ENCODE peak calls at places on chromosomes 13 and 19, in five cellular contexts. V is neuronal stem cell, L is trophoblast cell, N is IMR-90, J is H1. P is an unnamed sample.

GRCh38 chr19:56973713-56974553 is 133.4 kb upstream of the PEG3 start:
- DNase-seq in L (peak), N (no peak), J (no peak), V (peak), P (peak)

GRCh38 chr13:77492982-77493381 is 42.5 kb upstream of the SCEL start:
- DNase-seq in J (no peak), V (no peak), L (no peak), N (no peak), P (peak)

GRCh38 chr19:18637644-18638630 is 1.1 kb downstream of the KLHL26 start:
- DNase-seq in V (no peak), L (no peak), J (no peak), N (no peak), P (no peak)

GRCh38 chr13:26469602-26470001 is 87.9 kb upstream of the WASF3 start:
- DNase-seq in V (no peak), N (no peak), L (no peak), J (no peak), P (no peak)

GRCh38 chr19:10353793-10354391 is 14.5 kb upstream of the ICAM3 start:
- DNase-seq in N (peak), L (no peak), J (peak), V (peak), P (peak)

GRCh38 chr19:23312515-23312914 is 62.3 kb upstream of the ZNF724 start:
- DNase-seq in V (no peak), N (peak), L (peak), J (no peak), P (no peak)

GRCh38 chr19:10227215-10227971 is 3.7 kb downstream of the S1PR2 start:
- DNase-seq in L (no peak), V (no peak), J (no peak), N (no peak), P (peak)

GRCh38 chr13:25064396-25064795 is 31.5 kb upstream of the PABPC3 start:
- DNase-seq in J (no peak), L (no peak), N (no peak), V (no peak), P (no peak)

GRCh38 chr19:58406818-58407657 is 1.4 kb upstream of the ZNF584 start:
- DNase-seq in L (no peak), N (no peak), J (no peak), V (no peak), P (peak)

GRCh38 chr13:113470073-113470472 is 16.8 kb upstream of the ADPRHL1 start:
- DNase-seq in N (no peak), V (no peak), J (no peak), L (no peak), P (no peak)

GRCh38 chr19:40380199-40381037 is 9.6 kb downstream of the HIPK4 start:
- DNase-seq in N (no peak), J (no peak), V (no peak), L (no peak), P (no peak)

GRCh38 chr19:29260477-29261317 is 47.7 kb upstream of the UQCRFS1 start:
- DNase-seq in L (peak), N (peak), J (no peak), V (peak), P (peak)

GRCh38 chr19:38557205-38557799 is 60.5 kb downstream of the MAP4K1 start:
- DNase-seq in J (no peak), N (no peak), L (no peak), V (no peak), P (peak)

GRCh38 chr19:32208060-32208459 is 137.3 kb upstream of the ZNF507 start:
- DNase-seq in J (no peak), N (no peak), V (no peak), L (no peak), P (no peak)

GRCh38 chr13:42539670-42540069 is 34.3 kb upstream of the TNFSF11 start:
- DNase-seq in N (no peak), L (no peak), J (peak), V (no peak), P (peak)

GRCh38 chr13:33446821-33447481 is 161.4 kb upstream of the STARD13 start:
- DNase-seq in V (no peak), L (peak), J (no peak), N (no peak), P (no peak)

GRCh38 chr13:33640832-33641231 is 177.1 kb upstream of the RFC3 start:
- DNase-seq in J (no peak), N (peak), V (no peak), L (peak), P (no peak)

GRCh38 chr19:35031072-35031881 is 1.0 kb downstream of the SCN1B start:
- DNase-seq in L (no peak), N (peak), J (no peak), V (no peak), P (peak)

GRCh38 chr13:114237415-114238112 is 2.9 kb downstream of the CDC16 start:
- DNase-seq in L (no peak), J (no peak), V (no peak), N (no peak), P (no peak)

GRCh38 chr13:93496985-93497673 is 270.5 kb downstream of the GPC6 start:
- DNase-seq in N (no peak), J (no peak), V (no peak), L (no peak), P (peak)

GRCh38 chr19:39935262-39935661 is 828 bp upstream of the FCGBP start:
- DNase-seq in N (no peak), L (no peak), V (no peak), J (no peak), P (no peak)

GRCh38 chr13:83378901-83379300 is 503.4 kb downstream of the SLITRK1 start:
- DNase-seq in L (no peak), J (no peak), N (peak), V (no peak), P (no peak)

GRCh38 chr13:74250738-74251190 is 116.6 kb upstream of the KLF12 start:
- DNase-seq in J (no peak), V (no peak), N (peak), L (no peak), P (no peak)

GRCh38 chr13:84230568-84230967 is 348.3 kb upstream of the SLITRK1 start:
- DNase-seq in J (no peak), V (no peak), N (no peak), L (no peak), P (no peak)

GRCh38 chr19:35862528-35862927 is 5.8 kb downstream of the KIRREL2 start:
- DNase-seq in L (no peak), N (no peak), J (no peak), V (no peak), P (peak)

GRCh38 chr13:91280806-91281205 is 66.7 kb upstream of the MIR17HG start:
- DNase-seq in V (no peak), N (no peak), J (no peak), L (no peak), P (no peak)

GRCh38 chr13:35016362-35017148 is 74.5 kb downstream of the NBEA start:
- DNase-seq in J (no peak), V (no peak), L (no peak), N (no peak), P (no peak)

GRCh38 chr19:43599635-43600295 is 3.4 kb downstream of the ZNF576 start:
- DNase-seq in L (no peak), J (no peak), V (no peak), N (no peak), P (no peak)

GRCh38 chr13:33817513-33817842 is 471 bp upstream of the RFC3 start:
- DNase-seq in J (no peak), L (no peak), N (peak), V (no peak), P (no peak)

GRCh38 chr13:102039264-102039663 is 362.6 kb downstream of the FGF14 start:
- DNase-seq in N (no peak), V (no peak), L (no peak), J (no peak), P (no peak)

GRCh38 chr19:2266183-2266993 is 10.2 kb upstream of the JSRP1 start:
- DNase-seq in N (peak), L (no peak), J (no peak), V (no peak), P (no peak)

GRCh38 chr19:18390075-18390909 is 4.3 kb downstream of the GDF15 start:
- DNase-seq in V (no peak), L (peak), N (no peak), J (no peak), P (no peak)

GRCh38 chr19:46478356-46478986 is 7.1 kb upstream of the PNMA8A start:
- DNase-seq in V (no peak), J (no peak), L (no peak), N (peak), P (peak)
- H3K18ac ChIP-seq in V (no peak), J (no peak), L (no peak), N (no peak), P (no peak)

GRCh38 chr13:41465965-41466364 is 8.6 kb downstream of the RGCC start:
- DNase-seq in J (no peak), V (no peak), L (no peak), N (no peak), P (no peak)

GRCh38 chr13:41467546-41467945 is 10.2 kb downstream of the RGCC start:
- DNase-seq in L (no peak), N (no peak), V (no peak), J (no peak), P (no peak)

GRCh38 chr13:41463823-41464602 is 6.7 kb downstream of the RGCC start:
- DNase-seq in L (no peak), J (no peak), V (no peak), N (no peak), P (no peak)

GRCh38 chr13:41462427-41462826 is 5.1 kb downstream of the RGCC start:
- DNase-seq in V (no peak), N (no peak), J (no peak), L (no peak), P (no peak)

GRCh38 chr13:41465215-41465907 is 8.0 kb downstream of the RGCC start:
- DNase-seq in N (peak), V (no peak), J (no peak), L (peak), P (no peak)
- H2BK5ac ChIP-seq in N (peak), V (no peak), J (no peak), L (no peak), P (no peak)

DNA sequence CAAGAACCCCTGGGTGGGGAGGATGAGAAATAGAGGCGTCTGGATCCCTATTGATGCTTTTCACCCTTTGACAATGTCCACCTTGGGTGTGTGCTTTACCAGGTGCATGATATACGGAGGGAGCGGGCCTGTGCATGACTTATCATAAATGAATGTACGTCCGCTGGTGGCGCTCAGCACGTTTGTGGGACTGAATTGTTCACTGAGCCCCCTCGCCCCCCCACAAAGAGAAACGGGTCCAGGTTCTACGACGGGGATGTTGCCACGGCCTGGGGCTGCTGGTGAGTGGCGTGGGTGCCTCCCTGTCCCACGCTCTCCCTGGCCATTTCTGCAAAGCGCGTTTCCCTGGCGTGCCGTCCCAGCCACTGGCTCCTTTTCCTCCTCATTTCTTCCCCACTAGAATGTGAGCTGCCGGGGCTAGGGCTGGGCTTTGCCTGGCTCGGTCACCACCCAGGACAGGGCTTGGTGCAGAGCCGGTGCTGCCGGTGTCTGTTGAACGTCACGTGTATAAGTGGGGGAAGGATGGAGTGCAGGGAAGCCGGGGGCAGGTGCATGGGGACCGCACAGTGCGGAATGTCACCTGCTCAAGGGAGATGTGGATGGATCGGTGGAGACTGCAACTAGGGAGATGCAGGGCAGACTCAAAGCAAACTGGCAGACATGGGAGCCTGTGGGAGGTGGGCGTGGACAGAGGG is 21.6 kb downstream of the LRRC4B start:
- DNase-seq in V (no peak), J (no peak), L (no peak), N (no peak), P (no peak)
- H3K18ac ChIP-seq in V (peak), J (no peak), L (no peak), N (no peak), P (no peak)

GRCh38 chr13:86569119-86569518 is 769.9 kb upstream of the SLITRK6 start:
- DNase-seq in L (no peak), N (peak), V (no peak), J (no peak), P (no peak)
- H2BK5ac ChIP-seq in L (no peak), N (no peak), V (no peak), J (no peak), P (no peak)

DNA sequence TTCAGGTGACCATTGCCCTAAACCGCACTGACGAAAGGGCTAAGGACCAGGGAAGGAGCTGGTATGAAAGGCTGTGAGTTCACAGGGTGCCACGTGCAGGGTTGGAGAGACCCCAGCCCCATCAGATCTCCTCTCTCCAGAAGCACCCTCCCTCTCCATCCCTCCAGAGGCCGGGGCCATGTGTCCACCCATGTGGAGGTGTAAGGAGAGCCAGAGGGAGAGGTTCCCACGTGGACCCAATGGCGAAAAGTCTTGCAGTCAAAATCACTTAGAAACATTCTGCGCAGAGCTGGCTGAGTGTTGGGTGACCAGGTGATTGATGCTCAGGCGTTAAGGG is 168.3 kb downstream of the COL4A1 start:
- DNase-seq in N (no peak), V (no peak), L (no peak), J (no peak), P (no peak)
- H3K18ac ChIP-seq in N (peak), V (peak), L (no peak), J (no peak), P (no peak)

GRCh38 chr13:41528021-41528420 is 70.7 kb downstream of the RGCC start:
- DNase-seq in J (no peak), L (no peak), N (no peak), V (no peak), P (no peak)

GRCh38 chr13:41533266-41533665 is 75.9 kb downstream of the RGCC start:
- DNase-seq in L (no peak), V (no peak), N (no peak), J (no peak), P (no peak)

DNA sequence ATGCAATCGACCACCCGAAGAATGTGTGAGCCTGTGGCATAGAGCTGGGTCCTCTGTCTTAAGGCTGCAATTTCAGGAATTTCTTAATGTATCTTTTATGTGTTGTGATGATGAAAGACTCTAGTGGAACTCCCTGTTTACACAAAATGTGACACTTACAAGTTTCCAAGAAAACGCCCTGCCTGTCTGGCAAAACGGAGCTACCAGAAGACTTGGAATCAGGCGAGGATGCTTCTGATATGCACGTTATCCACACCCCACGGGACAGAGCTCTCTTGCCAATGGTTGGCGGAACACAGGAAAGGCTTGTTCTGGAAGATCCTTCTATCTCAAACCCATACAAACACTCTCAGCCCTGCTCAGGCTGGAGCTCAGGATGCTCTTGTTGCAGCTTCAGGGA is 76.3 kb downstream of the RGCC start:
- DNase-seq in J (no peak), N (no peak), V (no peak), L (no peak), P (no peak)
- H2BK5ac ChIP-seq in J (no peak), N (no peak), V (no peak), L (no peak), P (no peak)

DNA sequence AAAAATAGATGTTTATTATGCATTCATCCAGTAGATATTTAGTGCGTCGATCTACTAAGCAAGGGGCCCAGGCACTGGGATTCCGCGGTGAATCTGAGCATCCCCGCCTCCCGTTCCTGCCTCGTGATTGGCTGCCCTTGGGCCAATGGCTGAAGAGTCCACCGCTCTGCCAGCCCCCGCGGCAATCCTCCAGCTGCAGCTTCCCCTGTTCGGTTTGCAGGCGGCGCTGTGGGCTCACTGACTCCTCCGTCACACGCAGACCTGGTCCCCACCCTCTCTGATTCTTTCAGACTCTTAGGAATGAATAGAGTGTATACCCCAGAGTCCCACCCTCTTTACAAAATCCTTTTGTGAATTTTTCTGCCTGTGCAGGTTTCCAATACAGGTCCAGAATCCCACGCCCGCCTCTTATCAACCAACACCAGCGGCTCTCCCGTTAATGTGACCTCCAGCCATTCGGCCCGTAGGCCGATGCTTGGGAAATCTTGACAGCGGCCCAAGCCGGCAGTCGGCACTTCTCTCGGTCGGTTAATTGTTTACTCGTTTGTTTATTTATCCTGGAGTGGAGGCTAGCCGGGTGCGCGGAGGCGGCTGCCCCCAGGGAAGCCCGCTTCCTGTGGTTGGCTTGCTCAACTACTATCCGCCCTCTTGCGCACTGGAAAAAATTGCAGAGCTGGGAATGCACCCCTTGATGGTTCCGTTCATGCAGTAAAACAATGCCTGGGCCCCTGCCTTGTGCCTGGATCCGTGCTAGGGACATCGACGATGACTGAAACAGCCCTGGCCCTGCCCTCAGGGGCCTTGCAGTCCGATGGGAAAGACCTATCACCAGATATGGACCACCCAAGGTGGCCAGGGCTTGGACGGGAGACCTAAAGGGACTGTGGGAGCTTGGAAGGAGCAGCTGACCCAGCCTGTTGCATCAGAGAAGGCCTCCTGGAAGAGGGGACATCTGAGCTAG is 4.5 kb upstream of the ARHGAP35 start:
- DNase-seq in N (peak), L (peak), V (peak), J (peak), P (peak)
- H3K18ac ChIP-seq in N (peak), L (no peak), V (peak), J (peak), P (no peak)

DNA sequence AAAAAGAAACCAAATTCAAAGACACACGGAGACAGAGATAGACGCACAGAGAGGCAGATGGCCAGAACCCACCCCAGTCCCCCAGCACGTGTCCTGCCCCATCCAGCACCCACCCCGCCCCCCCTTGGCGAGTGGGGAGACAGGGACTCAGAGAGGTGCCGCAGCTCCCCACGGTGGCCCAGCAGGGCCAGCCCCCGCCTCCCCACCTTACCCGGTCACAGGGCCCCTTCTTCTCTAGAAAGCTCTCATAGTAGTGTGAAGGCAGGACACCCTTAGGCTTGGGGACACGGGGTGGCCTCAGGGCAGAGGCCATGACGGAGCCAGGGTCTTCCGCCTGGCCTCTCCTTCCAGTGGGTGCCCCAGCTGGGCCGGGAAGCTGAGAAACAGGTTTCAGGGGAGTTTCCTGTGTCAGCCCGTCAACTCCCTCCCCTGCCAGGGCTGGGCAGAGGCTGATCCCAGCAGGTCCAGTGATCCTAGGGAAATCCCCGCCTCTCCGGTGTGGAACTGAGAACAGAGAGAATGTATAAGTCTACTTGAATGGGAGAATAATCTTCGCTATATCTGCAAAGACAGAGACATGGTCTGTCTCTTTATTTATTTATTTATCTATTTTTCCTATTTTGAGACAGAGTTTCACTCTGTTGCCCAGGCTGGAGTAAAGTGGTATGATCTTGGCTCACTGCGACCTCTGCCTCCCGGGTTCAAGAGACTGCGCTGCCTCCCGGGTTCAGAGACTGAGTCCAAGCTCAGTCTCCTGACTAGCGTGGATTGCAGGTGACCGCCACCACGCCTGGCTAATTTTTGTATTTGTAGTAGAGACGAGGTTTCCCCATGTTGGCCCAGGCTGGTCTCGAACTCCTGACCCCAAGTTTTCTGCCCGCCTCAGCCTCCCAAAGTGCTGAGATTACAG is at the start of gene STAP2:
- DNase-seq in N (no peak), V (no peak), L (peak), J (no peak), P (peak)
- H2BK5ac ChIP-seq in N (no peak), V (peak), L (peak), J (no peak), P (peak)

P was measured in mesendoderm.